ENCODE peak calls at places on chromosome 9, in six cellular contexts. W, U, F, H, K and B are unnamed samples.

GRCh38 chr9:95270790-95271189 is 46.7 kb downstream of the FANCC start:
- DNase-seq in W (no peak), H (no peak), F (no peak), U (no peak), K (no peak), B (no peak)

GRCh38 chr9:110249639-110250038 is 6.7 kb downstream of the TXN start:
- DNase-seq in W (no peak), U (no peak), H (no peak), F (no peak), K (no peak), B (no peak)

GRCh38 chr9:86765040-86765343 is 182.3 kb downstream of the GAS1 start:
- DNase-seq in F (no peak), U (no peak), K (no peak), W (no peak), H (no peak), B (no peak)

GRCh38 chr9:116599342-116599884 is 87.7 kb upstream of the TRIM32 start:
- DNase-seq in K (no peak), W (no peak), F (no peak), U (no peak), H (no peak), B (no peak)

GRCh38 chr9:129311638-129312037 is 133.6 kb upstream of the IER5L start:
- DNase-seq in K (no peak), F (no peak), W (no peak), H (no peak), U (no peak), B (no peak)

GRCh38 chr9:109289931-109290330 is 30.9 kb downstream of the EPB41L4B start:
- DNase-seq in H (no peak), F (no peak), U (no peak), W (no peak), K (no peak), B (no peak)

GRCh38 chr9:84054341-84055010 is 73.9 kb downstream of the RMI1 start:
- DNase-seq in U (no peak), K (no peak), H (no peak), F (peak), W (no peak), B (no peak)

GRCh38 chr9:113650207-113651131 is 186.9 kb downstream of the RGS3 start:
- DNase-seq in F (peak), W (no peak), H (peak), K (peak), U (no peak), B (peak)

GRCh38 chr9:88235615-88236014 is 97.3 kb upstream of the SPATA31C2 start:
- DNase-seq in W (no peak), U (no peak), F (no peak), H (no peak), K (no peak), B (no peak)

GRCh38 chr9:37061763-37062162 is 27.7 kb upstream of the PAX5 start:
- DNase-seq in F (peak), H (no peak), K (peak), U (no peak), W (no peak), B (no peak)

GRCh38 chr9:74284596-74284995 is 212.5 kb upstream of the RORB start:
- DNase-seq in U (no peak), W (no peak), F (no peak), K (no peak), H (no peak), B (no peak)

GRCh38 chr9:130405657-130406257 is 39.0 kb upstream of the ASS1 start:
- DNase-seq in K (no peak), F (no peak), H (no peak), W (no peak), U (no peak), B (no peak)

GRCh38 chr9:2291980-2292704 is 277.0 kb downstream of the SMARCA2 start:
- DNase-seq in U (peak), H (peak), K (peak), W (no peak), F (no peak), B (no peak)

GRCh38 chr9:131885144-131885609 is 145.3 kb upstream of the RAPGEF1 start:
- DNase-seq in H (no peak), W (no peak), F (no peak), U (no peak), K (no peak), B (no peak)

GRCh38 chr9:100525563-100525962 is 52.3 kb upstream of the CAVIN4 start:
- DNase-seq in W (no peak), U (no peak), H (no peak), K (no peak), F (no peak), B (no peak)

GRCh38 chr9:27665121-27665520 is 91.8 kb upstream of the C9orf72 start:
- DNase-seq in U (peak), K (no peak), W (no peak), H (no peak), F (no peak), B (no peak)

GRCh38 chr9:106286249-106286648 is 576.7 kb upstream of the ZNF462 start:
- DNase-seq in K (peak), H (no peak), W (no peak), U (no peak), F (no peak), B (no peak)
- TF ChIP-seq CTCF in K (no peak), H (peak), W (no peak), U (no peak), F (no peak), B (no peak)

GRCh38 chr9:91954841-91955471 is 4.9 kb upstream of the ROR2 start:
- DNase-seq in K (peak), U (peak), H (peak), F (peak), W (peak), B (peak)
- TF ChIP-seq CTCF in K (peak), U (peak), H (peak), F (peak), W (peak), B (peak)

GRCh38 chr9:124939944-124940343 is 939 bp downstream of the GOLGA1 start:
- DNase-seq in F (no peak), W (no peak), H (no peak), U (no peak), K (no peak), B (no peak)

GRCh38 chr9:124940894-124941688 is at the start of gene GOLGA1:
- DNase-seq in W (peak), K (peak), H (peak), U (peak), F (peak), B (peak)

GRCh38 chr9:124940521-124940893 is 376 bp downstream of the GOLGA1 start:
- DNase-seq in K (no peak), H (no peak), U (no peak), F (no peak), W (no peak), B (no peak)

GRCh38 chr9:124946167-124946566 is 5.3 kb upstream of the GOLGA1 start:
- DNase-seq in U (no peak), W (no peak), F (no peak), H (no peak), K (no peak), B (no peak)

DNA sequence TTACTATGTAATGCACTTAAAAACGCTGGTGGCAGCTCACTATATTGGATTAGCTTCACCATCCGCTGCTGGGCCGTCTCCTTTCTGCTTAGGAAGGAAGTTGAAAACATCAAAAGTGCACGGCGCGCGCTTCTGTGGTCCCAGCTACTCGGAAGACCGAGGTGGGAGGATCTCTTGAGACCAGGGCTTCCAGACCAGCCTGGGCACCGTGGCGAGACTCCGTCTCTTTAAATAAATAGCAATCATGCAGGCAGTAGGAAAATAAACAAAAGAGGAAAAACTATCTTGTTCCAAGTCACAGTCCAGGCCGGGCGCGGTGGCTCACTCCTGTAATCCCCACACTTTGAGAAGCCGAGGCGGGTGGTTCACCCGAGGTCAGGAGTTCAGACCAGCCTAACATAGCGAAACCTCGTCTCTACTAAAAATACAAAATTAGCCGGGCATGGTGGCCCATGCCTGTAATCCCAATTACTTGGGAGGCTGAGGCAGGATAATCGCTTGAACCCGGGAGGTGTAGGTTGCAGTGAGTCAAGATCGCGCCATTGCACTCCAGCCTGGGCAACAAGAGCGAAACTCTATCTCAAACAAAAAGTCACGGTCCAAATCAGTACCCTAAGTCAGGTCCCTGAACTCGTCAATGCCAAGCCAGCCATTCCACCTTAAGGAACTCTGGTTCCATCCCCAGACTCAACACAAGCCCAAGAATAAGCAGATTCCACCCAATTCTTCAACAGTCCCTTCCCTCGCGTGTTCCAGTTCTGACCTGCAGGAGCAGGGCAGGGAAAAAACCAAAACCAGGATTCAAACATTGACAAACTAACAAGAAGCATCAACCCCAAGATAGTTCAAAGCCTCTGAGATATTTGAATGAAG is 1.0 kb upstream of the GOLGA1 start:
- DNase-seq in K (peak), H (peak), U (peak), W (peak), F (peak), B (peak)
- TF ChIP-seq CTCF in K (no peak), H (peak), U (no peak), W (no peak), F (no peak), B (peak)

GRCh38 chr9:12717907-12718306 is 24.7 kb downstream of the TYRP1 start:
- DNase-seq in U (no peak), H (no peak), K (no peak), F (no peak), W (no peak), B (no peak)

GRCh38 chr9:12722131-12722530 is 28.9 kb downstream of the TYRP1 start:
- DNase-seq in K (no peak), W (no peak), H (peak), U (no peak), F (no peak), B (no peak)

GRCh38 chr9:12719431-12719830 is 26.2 kb downstream of the TYRP1 start:
- DNase-seq in F (peak), K (peak), U (no peak), W (no peak), H (peak), B (peak)

GRCh38 chr9:12718482-12719026 is 25.4 kb downstream of the TYRP1 start:
- DNase-seq in H (peak), F (no peak), K (peak), W (no peak), U (no peak), B (no peak)

DNA sequence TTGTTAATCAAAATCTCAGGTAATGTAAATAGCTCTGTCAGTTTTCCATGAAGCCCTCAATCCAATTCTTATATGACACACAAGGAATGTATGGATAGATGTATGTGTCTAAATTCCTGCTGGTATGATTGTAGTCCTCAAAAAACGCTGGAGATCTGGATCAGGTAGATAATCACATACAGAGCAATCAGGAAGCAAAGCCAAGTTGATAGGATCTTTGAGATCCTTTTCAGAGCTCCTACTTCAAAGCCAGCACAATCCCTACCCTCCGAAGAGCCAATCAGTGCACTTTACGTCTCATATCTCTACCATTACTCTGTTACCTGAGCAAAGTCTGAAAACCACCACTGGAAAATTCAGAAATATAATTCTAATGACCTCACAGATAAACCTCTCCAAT is 27.4 kb downstream of the TYRP1 start:
- DNase-seq in W (no peak), K (no peak), F (no peak), H (no peak), U (no peak), B (no peak)
- TF ChIP-seq CTCF in W (no peak), K (no peak), F (no peak), H (no peak), U (no peak), B (no peak)

GRCh38 chr9:137760426-137760825 is 117.2 kb upstream of the CACNA1B start:
- DNase-seq in U (no peak), K (peak), F (no peak), H (no peak), W (no peak), B (no peak)

GRCh38 chr9:137758067-137758466 is 119.5 kb upstream of the CACNA1B start:
- DNase-seq in F (no peak), K (no peak), U (no peak), H (no peak), W (no peak), B (no peak)

GRCh38 chr9:137761032-137761431 is 116.5 kb upstream of the CACNA1B start:
- DNase-seq in H (peak), K (no peak), W (no peak), U (no peak), F (no peak), B (no peak)

GRCh38 chr9:137759117-137759516 is 118.5 kb upstream of the CACNA1B start:
- DNase-seq in F (no peak), W (no peak), H (no peak), K (no peak), U (no peak), B (no peak)

DNA sequence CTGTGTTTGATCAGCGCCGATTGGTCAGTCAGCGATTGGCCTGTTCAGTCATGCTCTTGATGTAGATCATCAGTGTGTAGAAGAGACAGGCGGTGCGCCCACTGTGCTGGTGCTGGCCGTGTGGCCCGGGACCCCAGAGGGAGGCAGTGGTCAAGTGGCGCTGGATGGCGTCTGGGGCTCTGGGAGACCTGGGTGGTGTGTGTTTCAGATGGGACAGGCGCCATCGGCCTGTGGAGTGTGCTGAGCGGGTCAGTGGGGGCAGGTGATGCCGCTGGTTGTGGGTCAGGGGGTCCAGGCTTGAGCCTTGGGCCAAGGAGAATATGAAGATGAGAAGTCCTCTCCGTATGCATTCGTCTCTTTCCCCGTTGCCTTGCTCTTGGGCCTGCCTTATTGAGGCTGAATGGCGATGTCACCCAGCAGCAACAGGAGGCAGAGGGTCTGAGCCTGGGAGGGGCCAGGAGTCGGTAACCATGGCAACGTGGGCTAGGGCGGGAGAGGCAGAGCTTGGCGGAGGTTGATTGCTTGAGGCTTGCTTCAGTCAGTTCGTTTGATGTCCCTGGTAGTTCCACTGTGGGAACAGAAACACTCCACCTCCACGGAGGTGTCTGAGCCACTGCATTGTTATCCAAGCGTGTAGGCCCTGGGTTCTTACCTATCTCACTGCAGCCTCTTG is 117.8 kb upstream of the CACNA1B start:
- DNase-seq in F (no peak), K (no peak), W (no peak), U (no peak), H (no peak), B (no peak)
- TF ChIP-seq CTCF in F (no peak), K (no peak), W (no peak), U (no peak), H (no peak), B (no peak)

DNA sequence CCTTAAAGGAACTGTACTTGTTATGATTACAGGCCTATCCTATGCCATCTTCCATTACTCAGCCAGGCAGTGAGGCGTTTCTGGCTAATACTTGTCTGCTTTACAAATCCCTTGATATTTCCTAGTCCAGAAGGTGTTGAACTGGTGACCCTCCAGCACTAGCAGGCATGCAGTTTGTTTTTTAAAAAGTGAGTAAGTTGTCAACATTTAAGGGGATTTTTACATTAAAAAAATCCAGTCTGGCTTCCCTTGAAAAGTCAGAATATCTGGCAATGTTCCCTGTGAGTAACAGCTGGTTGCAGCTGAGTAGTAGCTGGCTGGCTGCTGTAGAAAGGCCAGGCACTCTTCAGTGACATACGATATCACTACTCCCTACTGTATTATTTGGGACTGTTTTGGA is 21.8 kb downstream of the GRIN3A start:
- DNase-seq in K (peak), H (peak), U (peak), W (no peak), F (no peak), B (no peak)
- TF ChIP-seq CTCF in K (no peak), H (no peak), U (no peak), W (no peak), F (no peak), B (no peak)

GRCh38 chr9:119050281-119050680 is 319.0 kb downstream of the BRINP1 start:
- DNase-seq in U (no peak), F (no peak), H (no peak), W (no peak), K (no peak), B (no peak)

GRCh38 chr9:119047513-119047912 is 321.7 kb downstream of the BRINP1 start:
- DNase-seq in H (no peak), F (no peak), U (no peak), K (no peak), W (no peak), B (no peak)

GRCh38 chr9:119043996-119044395 is 325.2 kb downstream of the BRINP1 start:
- DNase-seq in U (no peak), F (no peak), H (no peak), K (no peak), W (no peak), B (no peak)

DNA sequence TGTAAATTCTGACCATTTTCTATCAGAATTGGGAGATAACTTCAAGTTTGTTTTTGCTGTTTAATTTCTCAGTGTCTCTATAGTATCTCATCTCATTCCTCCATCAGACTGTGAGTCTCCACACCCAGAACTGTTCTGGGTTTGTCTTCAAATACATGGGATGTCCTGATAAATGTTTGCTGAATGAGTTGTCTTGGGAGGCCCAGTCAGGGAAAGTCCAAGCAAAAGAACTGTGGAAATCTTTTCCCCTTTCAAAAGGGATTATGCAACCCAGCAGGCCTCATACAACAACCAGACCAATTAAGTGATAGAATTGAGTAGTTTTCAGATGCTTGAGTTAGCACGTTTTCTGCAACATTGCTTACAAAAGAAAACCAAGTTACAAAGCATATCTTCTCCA is 324.4 kb downstream of the BRINP1 start:
- DNase-seq in U (no peak), K (no peak), F (no peak), H (no peak), W (no peak), B (peak)
- TF ChIP-seq CTCF in U (no peak), K (no peak), F (no peak), H (no peak), W (no peak), B (no peak)

GRCh38 chr9:78025186-78025585 is 6.4 kb downstream of the GNAQ start:
- DNase-seq in K (no peak), H (no peak), U (no peak), F (no peak), W (no peak), B (no peak)

GRCh38 chr9:78017294-78017693 is 14.3 kb downstream of the GNAQ start:
- DNase-seq in U (no peak), F (no peak), W (no peak), K (no peak), H (no peak), B (no peak)

GRCh38 chr9:78026416-78026815 is 5.2 kb downstream of the GNAQ start:
- DNase-seq in H (no peak), F (no peak), K (peak), W (no peak), U (no peak), B (no peak)

GRCh38 chr9:78023003-78023741 is 8.4 kb downstream of the GNAQ start:
- DNase-seq in H (peak), W (no peak), U (peak), F (peak), K (peak), B (no peak)

DNA sequence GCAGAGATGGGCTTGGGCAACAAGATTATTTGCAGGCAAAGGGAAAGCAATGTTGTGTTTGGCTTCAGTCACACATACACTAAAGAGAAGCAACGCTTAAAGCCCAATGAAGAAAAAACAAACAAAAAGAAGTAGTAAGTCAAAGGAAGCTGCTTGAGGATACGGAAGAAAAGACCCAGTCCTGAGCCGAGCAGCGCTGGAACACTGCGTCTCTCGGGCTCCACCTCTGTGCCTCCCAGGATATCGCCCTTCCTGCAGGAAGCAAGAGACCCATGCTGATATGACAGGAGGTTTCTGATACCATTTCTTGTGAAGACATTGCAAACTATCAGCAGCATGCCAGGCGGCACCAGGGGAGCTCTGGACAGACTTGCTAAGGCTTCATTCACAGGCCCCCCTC is 9.9 kb downstream of the GNAQ start:
- DNase-seq in K (no peak), F (no peak), H (peak), W (no peak), U (peak), B (no peak)
- TF ChIP-seq CTCF in K (no peak), F (no peak), H (peak), W (no peak), U (peak), B (no peak)